ENCODE peak calls at places on chromosomes 13 and 19, in nine cellular contexts. N is stomach; U is Caki2; J is iris pigment epithelial cell; C is kidney glomerular epithelial cell; P is stimulated activated CD8-positive, alpha-beta memory T cell treated with anti-CD3 and anti-CD28 coated beads, Interleukin-4, amount 100 ng/mL, for 1 hour; S is A172; Y is lower leg skin; M is activated T-helper 1 cell treated with anti-CD3 and anti-CD28 coated beads, Interleukin-2, amount 50 U/mL, for 16 hours. F is an unnamed sample.
A peak's percentile ranks its signal among the peaks of the same experiment; 100 is the strongest.

GRCh38 chr19:47512183-47512947 is 2.5 kb downstream of the NAPA start:
- DNase-seq in N (peak; percentile 83), M (no peak), U (peak; percentile 59), J (peak; percentile 61), S (no peak), C (peak; percentile 49), Y (peak; percentile 80), P (no peak), F (no peak)

GRCh38 chr19:37905936-37906867 is at the start of gene WDR87:
- DNase-seq in N (peak; percentile 48), Y (peak; percentile 17), C (no peak), U (no peak), M (peak; percentile 22), J (no peak), P (no peak), S (no peak), F (peak; percentile 8)

GRCh38 chr13:28486144-28486543 is 8.8 kb downstream of the FLT1 start:
- DNase-seq in U (no peak), Y (no peak), J (no peak), M (no peak), N (no peak), P (no peak), C (no peak), S (no peak), F (no peak)

GRCh38 chr19:51025809-51026553 is 435 bp downstream of the KLK11 start:
- DNase-seq in U (no peak), N (peak; percentile 75), M (no peak), Y (no peak), J (no peak), P (no peak), S (no peak), C (no peak), F (no peak)

GRCh38 chr13:112638919-112639318 is 50.9 kb upstream of the ATP11A start:
- DNase-seq in P (no peak), J (no peak), M (no peak), U (no peak), Y (no peak), C (no peak), N (no peak), S (no peak), F (no peak)

GRCh38 chr13:23378009-23378632 is 55.4 kb downstream of the SACS start:
- DNase-seq in S (peak; percentile 91), N (no peak), C (peak; percentile 95), P (no peak), U (peak; percentile 77), M (peak; percentile 27), J (peak; percentile 96), Y (peak; percentile 23), F (no peak)

GRCh38 chr13:20160346-20161274 is at the start of gene GJA3:
- DNase-seq in Y (no peak), N (no peak), U (peak; percentile 66), S (peak; percentile 8), C (no peak), J (peak; percentile 24), M (no peak), P (peak; percentile 32), F (no peak)

GRCh38 chr13:73970413-73971055 is 163.7 kb downstream of the KLF12 start:
- DNase-seq in S (no peak), U (no peak), N (no peak), J (no peak), P (no peak), Y (no peak), M (no peak), C (no peak), F (no peak)

GRCh38 chr13:40762849-40763248 is 8.1 kb downstream of the MRPS31 start:
- DNase-seq in M (no peak), C (no peak), Y (no peak), N (no peak), J (no peak), P (no peak), S (no peak), U (no peak), F (no peak)

GRCh38 chr13:23518231-23518630 is 52.0 kb upstream of the TNFRSF19 start:
- DNase-seq in N (no peak), S (no peak), P (no peak), M (no peak), Y (no peak), J (no peak), C (no peak), U (no peak), F (no peak)

GRCh38 chr19:3978145-3978544 is 7.1 kb downstream of the EEF2 start:
- DNase-seq in N (no peak), U (no peak), P (no peak), J (no peak), Y (no peak), C (no peak), S (no peak), M (no peak), F (no peak)

GRCh38 chr19:35689836-35690235 is 14.5 kb upstream of the ZBTB32 start:
- DNase-seq in C (no peak), N (no peak), J (peak; percentile 5), P (no peak), S (no peak), Y (no peak), M (no peak), U (peak; percentile 27), F (no peak)

GRCh38 chr19:42199440-42200115 is 17.9 kb downstream of the DEDD2 start:
- DNase-seq in J (no peak), Y (peak; percentile 52), C (no peak), N (peak; percentile 34), U (no peak), P (no peak), M (no peak), S (no peak), F (no peak)

GRCh38 chr19:2500861-2501260 is 24.9 kb downstream of the GADD45B start:
- DNase-seq in Y (no peak), N (no peak), U (no peak), P (no peak), M (no peak), S (peak; percentile 73), J (no peak), C (no peak), F (no peak)

GRCh38 chr13:89393758-89394157 is 1722.6 kb downstream of the SLITRK5 start:
- DNase-seq in M (no peak), J (peak; percentile 14), C (no peak), S (no peak), U (no peak), P (no peak), N (no peak), Y (no peak), F (no peak)

GRCh38 chr13:23509781-23510543 is 60.2 kb upstream of the TNFRSF19 start:
- DNase-seq in P (no peak), C (peak; percentile 86), M (no peak), J (peak; percentile 91), Y (no peak), U (peak; percentile 29), N (no peak), S (peak; percentile 88), F (no peak)

GRCh38 chr19:2237869-2238153 is 1.2 kb downstream of the SF3A2 start:
- DNase-seq in N (no peak), P (no peak), S (no peak), M (no peak), C (no peak), J (no peak), U (no peak), Y (no peak), F (no peak)

GRCh38 chr19:10074153-10074552 is 12.0 kb upstream of the SHFL start:
- DNase-seq in J (peak; percentile 38), N (no peak), C (no peak), U (no peak), M (no peak), Y (no peak), S (peak; percentile 33), P (no peak), F (no peak)

GRCh38 chr19:43634516-43634876 is 5.2 kb downstream of the CADM4 start:
- DNase-seq in U (no peak), Y (no peak), P (no peak), C (no peak), M (no peak), S (no peak), J (no peak), N (no peak), F (peak; percentile 43)

GRCh38 chr19:4495471-4495870 is 22.8 kb downstream of the PLIN4 start:
- DNase-seq in M (no peak), P (no peak), U (no peak), N (peak; percentile 42), J (no peak), S (no peak), C (no peak), Y (no peak), F (no peak)

GRCh38 chr13:106034201-106034600 is 501.3 kb downstream of the EFNB2 start:
- DNase-seq in P (no peak), C (no peak), J (no peak), M (no peak), Y (peak; percentile 20), N (no peak), U (no peak), S (no peak), F (no peak)

GRCh38 chr13:38415233-38415632 is 65.6 kb downstream of the UFM1 start:
- DNase-seq in U (no peak), N (no peak), C (no peak), J (peak; percentile 53), S (no peak), M (no peak), Y (no peak), P (no peak), F (no peak)

GRCh38 chr19:16619456-16619855 is 8.5 kb downstream of the MED26 start:
- DNase-seq in M (no peak), P (no peak), S (peak; percentile 37), U (no peak), Y (no peak), J (peak; percentile 6), N (no peak), C (no peak), F (no peak)

GRCh38 chr13:72567566-72567965 is 159.9 kb downstream of the MZT1 start:
- DNase-seq in M (no peak), C (no peak), N (no peak), P (no peak), Y (no peak), J (no peak), U (no peak), S (no peak), F (no peak)

GRCh38 chr19:10758978-10759377 is 41.1 kb downstream of the DNM2 start:
- DNase-seq in N (no peak), U (no peak), Y (no peak), S (no peak), J (no peak), C (no peak), P (no peak), M (no peak), F (no peak)

GRCh38 chr19:43562698-43563241 is 12.6 kb downstream of the XRCC1 start:
- DNase-seq in M (peak; percentile 60), S (peak; percentile 99), J (peak; percentile 85), P (peak; percentile 42), C (peak; percentile 43), Y (peak; percentile 76), N (peak; percentile 65), U (peak; percentile 70), F (peak; percentile 48)

GRCh38 chr13:78382946-78383542 is 220.3 kb downstream of the POU4F1 start:
- DNase-seq in N (no peak), U (no peak), M (no peak), C (no peak), J (no peak), Y (no peak), S (no peak), P (no peak), F (no peak)

GRCh38 chr13:31046711-31047279 is 114.3 kb downstream of the TEX26 start:
- DNase-seq in N (no peak), C (no peak), S (no peak), P (no peak), J (peak; percentile 73), U (peak; percentile 70), Y (peak; percentile 62), M (no peak), F (peak; percentile 36)

GRCh38 chr19:45779231-45780145 is 2.8 kb downstream of the DMPK start:
- DNase-seq in S (peak; percentile 14), U (no peak), C (peak; percentile 29), Y (peak; percentile 91), J (peak; percentile 64), N (peak; percentile 98), M (peak; percentile 71), P (peak; percentile 55), F (no peak)

GRCh38 chr13:34076319-34076718 is 258.4 kb downstream of the RFC3 start:
- DNase-seq in U (no peak), P (no peak), J (peak; percentile 11), S (no peak), N (no peak), Y (no peak), C (no peak), M (no peak), F (no peak)

GRCh38 chr19:18603958-18604819 is 2.4 kb downstream of the CRLF1 start:
- DNase-seq in C (no peak), P (no peak), S (no peak), J (no peak), Y (no peak), M (no peak), N (no peak), U (no peak), F (no peak)